ENCODE peak calls at places on chromosomes 4 and X, in five cellular contexts. M is right lobe of liver, H is uterus, T is CD14-positive monocyte, W is fibroblast of mammary gland. X is an unnamed sample.

GRCh38 chrX:153407736-153408135 is 3.5 kb upstream of the ZFP92 start:
- DNase-seq in M (no peak), H (no peak), T (no peak), W (no peak), X (no peak)

GRCh38 chrX:13868481-13869040 is 51.7 kb upstream of the GPM6B start:
- DNase-seq in M (no peak), H (no peak), T (no peak), W (peak), X (no peak)

GRCh38 chrX:121479406-121479805 is 432.0 kb downstream of the GLUD2 start:
- DNase-seq in M (no peak), H (no peak), T (no peak), W (peak), X (no peak)

GRCh38 chrX:120647127-120647526 is 17.3 kb upstream of the C1GALT1C1 start:
- DNase-seq in M (no peak), H (no peak), T (no peak), W (no peak), X (no peak)

GRCh38 chr4:181364504-181364903 is 878.7 kb upstream of the TENM3 start:
- DNase-seq in M (no peak), H (no peak), T (no peak), W (no peak), X (no peak)

GRCh38 chr4:89708903-89709361 is 128.0 kb downstream of the SNCA start:
- DNase-seq in M (no peak), H (no peak), T (no peak), W (no peak), X (no peak)

GRCh38 chrX:39816871-39817731 is 280.7 kb downstream of the BCOR start:
- DNase-seq in M (peak), H (no peak), T (no peak), W (peak), X (no peak)

GRCh38 chr4:124429746-124430250 is 282.7 kb downstream of the ANKRD50 start:
- DNase-seq in M (no peak), H (no peak), T (no peak), W (peak), X (no peak)

GRCh38 chr4:172654482-172654881 is 514.1 kb upstream of the GALNT7 start:
- DNase-seq in M (no peak), H (no peak), T (no peak), W (no peak), X (no peak)

GRCh38 chrX:40147399-40148188 is 49.8 kb upstream of the BCOR start:
- DNase-seq in M (no peak), H (no peak), T (no peak), W (no peak), X (no peak)

GRCh38 chrX:74923942-74924448 is 1.3 kb downstream of the NEXMIF start:
- DNase-seq in M (no peak), H (peak), T (no peak), W (no peak), X (no peak)

GRCh38 chrX:129787336-129788055 is 7.7 kb downstream of the SASH3 start:
- DNase-seq in M (no peak), H (no peak), T (no peak), W (no peak), X (no peak)

GRCh38 chr4:142354794-142355416 is 491.2 kb downstream of the INPP4B start:
- DNase-seq in M (no peak), H (no peak), T (no peak), W (no peak), X (no peak)

GRCh38 chrX:526295-527224 is 104.0 kb upstream of the SHOX start:
- DNase-seq in M (no peak), H (no peak), T (no peak), W (no peak), X (no peak)

GRCh38 chrX:134803551-134804183 is 145.4 kb upstream of the PLAC1 start:
- DNase-seq in M (no peak), H (no peak), T (no peak), W (no peak), X (no peak)

GRCh38 chr4:48333587-48333986 is 7.7 kb upstream of the SLAIN2 start:
- DNase-seq in M (no peak), H (no peak), T (no peak), W (no peak), X (no peak)

GRCh38 chr4:56127698-56128097 is 179.0 kb downstream of the CEP135 start:
- DNase-seq in M (no peak), H (no peak), T (no peak), W (no peak), X (no peak)

GRCh38 chr4:1469596-1470392 is 63.6 kb upstream of the NKX1-1 start:
- DNase-seq in M (peak), H (no peak), T (peak), W (no peak), X (no peak)

GRCh38 chr4:42278709-42279324 is 118.5 kb upstream of the SHISA3 start:
- DNase-seq in M (no peak), H (no peak), T (no peak), W (no peak), X (no peak)

GRCh38 chr4:150119492-150119891 is 41.2 kb downstream of the DCLK2 start:
- DNase-seq in M (no peak), H (no peak), T (no peak), W (peak), X (no peak)

GRCh38 chr4:150242820-150243458 is 164.7 kb downstream of the DCLK2 start:
- DNase-seq in M (no peak), H (no peak), T (no peak), W (peak), X (peak)

GRCh38 chr4:168475745-168476144 is 4.5 kb downstream of the DDX60L start:
- DNase-seq in M (no peak), H (no peak), T (no peak), W (peak), X (no peak)

GRCh38 chrX:135168533-135168932 is 2.7 kb downstream of the CT55 start:
- DNase-seq in M (no peak), H (no peak), T (no peak), W (no peak), X (no peak)

GRCh38 chrX:40273356-40274050 is 175.7 kb upstream of the BCOR start:
- DNase-seq in M (peak), H (peak), T (peak), W (no peak), X (no peak)

GRCh38 chrX:129478516-129478915 is 44.8 kb downstream of the SMARCA1 start:
- DNase-seq in M (no peak), H (no peak), T (no peak), W (peak), X (no peak)

GRCh38 chr4:1403177-1403583 is 3.1 kb downstream of the NKX1-1 start:
- DNase-seq in M (peak), H (no peak), T (peak), W (no peak), X (no peak)

GRCh38 chr4:113760094-113760851 is 1.3 kb downstream of the CAMK2D start:
- DNase-seq in M (peak), H (peak), T (no peak), W (peak), X (no peak)

GRCh38 chrX:24235084-24235710 is 78.7 kb downstream of the SUPT20HL2 start:
- DNase-seq in M (no peak), H (no peak), T (no peak), W (no peak), X (no peak)

GRCh38 chr4:40486534-40486933 is 143.1 kb downstream of the RBM47 start:
- DNase-seq in M (no peak), H (no peak), T (peak), W (peak), X (no peak)

GRCh38 chr4:119666653-119667091 is 38.1 kb upstream of the PDE5A start:
- DNase-seq in M (no peak), H (no peak), T (no peak), W (no peak), X (no peak)

GRCh38 chr4:152398060-152398459 is 137.8 kb downstream of the FBXW7 start:
- DNase-seq in M (no peak), H (no peak), T (no peak), W (peak), X (no peak)
- TF ChIP-seq CTCF in M (no peak), H (no peak), T (peak), W (peak), X (peak)

DNA sequence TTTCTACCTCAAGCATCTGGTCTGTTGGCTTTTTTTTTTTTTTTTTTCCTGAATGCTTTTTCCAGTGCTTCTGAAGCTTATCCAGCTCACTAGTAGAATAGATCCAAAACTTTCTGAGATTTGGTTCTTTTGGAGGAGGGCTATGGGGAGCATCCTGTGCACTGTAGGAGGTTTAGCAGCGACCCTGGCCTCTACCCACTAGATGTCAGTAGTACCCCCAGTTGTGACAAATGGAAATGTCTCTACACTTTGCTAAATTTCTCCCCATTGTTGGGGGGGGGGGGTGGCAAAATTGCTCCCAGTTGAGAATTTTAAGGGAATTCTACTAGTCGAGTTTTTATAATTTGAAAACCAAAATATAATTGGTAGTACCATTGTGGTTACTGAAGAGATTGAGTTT is 23.0 kb upstream of the PPA2 start:
- DNase-seq in M (no peak), H (no peak), T (no peak), W (no peak), X (peak)
- TF ChIP-seq CTCF in M (peak), H (no peak), T (no peak), W (no peak), X (no peak)

GRCh38 chr4:163681208-163681821 is 186.8 kb downstream of the TMA16 start:
- DNase-seq in M (no peak), H (no peak), T (peak), W (peak), X (peak)
- TF ChIP-seq CTCF in M (peak), H (peak), T (peak), W (peak), X (peak)

GRCh38 chr4:137156807-137157206 is 375.5 kb downstream of the PCDH18 start:
- DNase-seq in M (no peak), H (no peak), T (no peak), W (no peak), X (no peak)
- TF ChIP-seq CTCF in M (no peak), H (no peak), T (no peak), W (no peak), X (no peak)

DNA sequence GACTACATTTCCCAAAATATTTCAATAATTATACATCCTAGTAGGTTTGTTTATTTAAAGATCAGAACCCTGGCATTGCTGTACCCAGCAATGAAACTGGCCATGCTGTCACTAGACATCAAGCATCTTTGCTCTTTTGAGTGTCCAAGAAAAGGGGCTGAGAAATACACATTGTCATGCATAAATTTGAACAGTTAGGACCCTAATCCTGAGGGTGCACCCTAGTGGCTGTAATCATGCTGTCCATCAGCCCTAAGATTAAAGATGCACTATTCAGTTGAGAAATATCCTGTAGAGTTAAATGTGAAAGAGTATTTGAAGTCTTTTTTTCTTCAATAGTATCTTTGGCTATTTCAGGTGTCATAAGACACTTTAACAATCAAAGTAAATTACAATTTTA is 108.8 kb downstream of the NFKB1 start:
- DNase-seq in M (no peak), H (no peak), T (no peak), W (peak), X (no peak)
- TF ChIP-seq CTCF in M (peak), H (no peak), T (no peak), W (peak), X (no peak)

GRCh38 chrX:66675541-66675940 is 36.7 kb upstream of the EDA2R start:
- DNase-seq in M (no peak), H (no peak), T (no peak), W (peak), X (no peak)

GRCh38 chrX:66676990-66677389 is 38.1 kb upstream of the EDA2R start:
- DNase-seq in M (no peak), H (no peak), T (no peak), W (peak), X (no peak)

GRCh38 chrX:66674506-66674905 is 35.6 kb upstream of the EDA2R start:
- DNase-seq in M (no peak), H (no peak), T (no peak), W (no peak), X (no peak)

GRCh38 chrX:66677430-66677829 is 38.6 kb upstream of the EDA2R start:
- DNase-seq in M (no peak), H (no peak), T (no peak), W (peak), X (no peak)

DNA sequence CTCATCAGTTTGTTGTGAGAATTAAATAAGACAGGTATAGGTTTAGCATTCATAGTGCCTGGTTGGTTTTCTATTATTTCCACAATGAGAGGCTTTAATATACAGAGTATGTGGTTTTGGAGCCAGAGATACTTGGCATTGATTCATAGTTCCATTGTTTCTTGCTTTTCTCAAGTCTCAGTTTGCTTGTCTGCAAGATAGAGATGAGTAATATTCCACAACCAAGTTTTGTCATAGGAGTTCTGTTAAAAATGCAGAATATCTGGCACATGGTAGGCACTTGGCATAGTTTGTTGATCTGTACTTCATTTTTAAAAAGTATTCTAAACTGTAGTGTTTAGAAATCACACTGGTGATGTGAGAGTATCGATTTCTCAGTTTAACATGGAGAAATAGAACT is 37.5 kb upstream of the EDA2R start:
- DNase-seq in M (no peak), H (no peak), T (no peak), W (peak), X (no peak)
- TF ChIP-seq CTCF in M (no peak), H (no peak), T (no peak), W (no peak), X (no peak)

GRCh38 chrX:68718443-68718820 is 71.0 kb downstream of the STARD8 start:
- DNase-seq in M (no peak), H (peak), T (no peak), W (no peak), X (no peak)

GRCh38 chrX:68720851-68721250 is 73.4 kb downstream of the STARD8 start:
- DNase-seq in M (no peak), H (no peak), T (no peak), W (no peak), X (no peak)

GRCh38 chrX:68719181-68719903 is 71.9 kb downstream of the STARD8 start:
- DNase-seq in M (no peak), H (peak), T (no peak), W (no peak), X (no peak)

GRCh38 chrX:68721546-68721945 is 74.1 kb downstream of the STARD8 start:
- DNase-seq in M (no peak), H (peak), T (no peak), W (no peak), X (no peak)

DNA sequence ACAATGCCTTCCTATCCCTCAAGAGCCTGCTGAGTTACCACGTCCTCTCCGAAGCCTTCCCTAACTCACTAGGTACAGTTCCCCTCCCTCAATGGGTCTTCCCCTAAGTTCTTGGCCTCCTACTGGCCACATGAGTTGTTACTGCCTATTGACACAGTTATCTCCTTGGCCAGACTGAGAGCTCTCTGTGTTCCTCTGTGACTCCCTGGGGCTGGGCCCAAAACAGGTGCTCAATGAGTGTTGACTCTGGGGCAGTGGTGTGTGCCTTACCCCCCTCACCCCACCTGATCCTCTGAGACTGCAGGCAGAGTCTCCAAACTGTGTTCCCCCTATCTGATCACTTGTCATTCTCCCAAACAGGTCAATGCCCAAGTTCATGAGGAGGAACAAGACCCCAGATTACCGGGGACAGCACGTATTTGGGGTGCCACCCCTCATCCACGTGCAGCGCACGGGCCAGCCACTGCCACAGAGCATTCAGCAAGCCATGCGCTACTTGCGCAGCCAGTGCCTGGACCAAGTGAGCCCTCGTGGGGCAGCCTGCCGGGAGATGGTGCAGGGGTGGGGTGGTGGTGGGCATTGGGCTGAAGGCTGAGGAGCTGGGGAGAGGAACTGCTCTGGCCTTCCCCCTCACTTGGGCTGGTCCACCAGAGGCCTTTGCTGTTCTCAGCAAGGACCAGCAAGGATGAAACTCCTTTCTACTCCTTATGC is 72.6 kb downstream of the STARD8 start:
- DNase-seq in M (no peak), H (peak), T (no peak), W (peak), X (no peak)
- TF ChIP-seq CTCF in M (no peak), H (no peak), T (peak), W (peak), X (no peak)

GRCh38 chr4:54842226-54843055 is 184.7 kb downstream of the KIT start:
- DNase-seq in M (no peak), H (peak), T (no peak), W (no peak), X (no peak)

GRCh38 chr4:54840992-54841768 is 183.4 kb downstream of the KIT start:
- DNase-seq in M (no peak), H (no peak), T (no peak), W (peak), X (peak)

GRCh38 chr4:54843106-54843505 is 185.3 kb downstream of the KIT start:
- DNase-seq in M (no peak), H (no peak), T (no peak), W (no peak), X (no peak)

GRCh38 chr4:54838301-54838700 is 180.5 kb downstream of the KIT start:
- DNase-seq in M (no peak), H (no peak), T (no peak), W (no peak), X (no peak)

DNA sequence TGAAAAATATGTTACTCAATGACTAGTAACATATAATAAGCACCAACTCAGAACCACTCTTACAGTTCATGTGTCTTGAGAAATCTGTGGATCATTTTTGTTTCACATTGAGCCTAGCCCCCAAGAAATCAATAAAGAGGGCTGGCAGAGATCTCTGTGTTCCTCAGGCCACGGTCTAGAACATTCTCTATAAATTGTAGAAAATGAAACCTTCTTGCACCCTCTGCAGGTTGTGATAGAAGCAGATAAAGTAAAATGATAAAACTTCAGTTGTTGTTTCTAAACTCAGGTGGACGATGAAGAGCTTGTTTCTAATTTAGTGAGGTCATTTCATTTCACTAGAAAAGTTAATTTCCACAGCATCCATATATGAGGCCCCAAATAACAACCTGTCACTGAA is 182.7 kb downstream of the KIT start:
- DNase-seq in M (no peak), H (no peak), T (no peak), W (no peak), X (no peak)
- TF ChIP-seq CTCF in M (no peak), H (no peak), T (no peak), W (no peak), X (no peak)

GRCh38 chr4:144954224-144954623 is 143.8 kb downstream of the ANAPC10 start:
- DNase-seq in M (no peak), H (no peak), T (no peak), W (no peak), X (no peak)

GRCh38 chr4:144955104-144955503 is 142.9 kb downstream of the ANAPC10 start:
- DNase-seq in M (no peak), H (no peak), T (no peak), W (no peak), X (no peak)
- TF ChIP-seq CTCF in M (no peak), H (no peak), T (no peak), W (no peak), X (no peak)